ENCODE peak calls at places on chromosomes 7 and 10, in ten cellular contexts. N is NCI-H2029; C is iris pigment epithelial cell; I is left ventricle myocardium inferior; H is NT2/D1; R is ascending aorta; W is stimulated activated CD4-positive, alpha-beta T cell treated with anti-CD3 and anti-CD28 coated beads, Interleukin-12 subunit alpha, Interleukin-12 subunit beta, amount 100 ng/mL, for 4 hours; L is nucleus accumbens; S is Right ventricle myocardium superior; P is astrocyte of the spinal cord. E is an unnamed sample.

GRCh38 chr7:92674379-92674778 is 84.2 kb upstream of the FAM133B start:
- DNase-seq in C (no peak), W (no peak), I (no peak), S (no peak), H (no peak), R (no peak), N (peak), P (no peak), L (no peak), E (no peak)

GRCh38 chr7:27097686-27098492 is 2.1 kb upstream of the HOXA1 start:
- DNase-seq in H (no peak), C (no peak), W (no peak), R (no peak), N (no peak), P (peak), S (no peak), I (no peak), L (no peak), E (peak)

GRCh38 chr7:139695616-139696015 is 82.2 kb downstream of the HIPK2 start:
- DNase-seq in L (no peak), N (no peak), R (no peak), C (peak), W (no peak), S (no peak), P (no peak), I (no peak), H (no peak), E (no peak)

GRCh38 chr10:26781797-26782196 is 79.0 kb downstream of the ABI1 start:
- DNase-seq in L (no peak), N (no peak), R (no peak), H (no peak), C (peak), S (no peak), W (no peak), P (peak), I (no peak), E (no peak)

GRCh38 chr7:45146531-45147379 is 10.8 kb upstream of the RAMP3 start:
- DNase-seq in N (no peak), H (no peak), C (no peak), S (no peak), P (no peak), R (no peak), I (no peak), W (no peak), L (no peak), E (no peak)

GRCh38 chr7:12674861-12675260 is 12.6 kb upstream of the ARL4A start:
- DNase-seq in P (peak), S (no peak), R (no peak), C (peak), I (no peak), H (peak), W (no peak), L (no peak), N (peak), E (peak)

GRCh38 chr10:102152545-102152890 is 329 bp downstream of the NOLC1 start:
- DNase-seq in P (no peak), W (peak), R (no peak), N (no peak), I (no peak), L (no peak), C (peak), H (no peak), S (no peak), E (peak)

GRCh38 chr10:34553753-34554152 is 261.3 kb downstream of the PARD3 start:
- DNase-seq in L (no peak), P (no peak), I (no peak), R (no peak), N (no peak), S (no peak), C (no peak), H (no peak), W (no peak), E (no peak)

GRCh38 chr7:28106316-28106957 is 74.2 kb downstream of the JAZF1 start:
- DNase-seq in L (no peak), W (no peak), P (peak), I (peak), S (no peak), C (peak), N (peak), H (no peak), R (no peak), E (no peak)

GRCh38 chr7:45917658-45918057 is 3.4 kb downstream of the IGFBP3 start:
- DNase-seq in C (peak), P (peak), W (peak), L (peak), N (peak), I (peak), R (peak), H (peak), S (peak), E (peak)

GRCh38 chr10:42979181-42979580 is 97.7 kb upstream of the RET start:
- DNase-seq in P (no peak), R (peak), I (no peak), W (no peak), L (no peak), S (peak), N (no peak), C (no peak), H (no peak), E (no peak)

GRCh38 chr7:105565190-105565589 is 16.1 kb downstream of the EFCAB10 start:
- DNase-seq in I (no peak), W (no peak), P (no peak), H (no peak), R (no peak), S (no peak), L (peak), C (no peak), N (no peak), E (no peak)

GRCh38 chr7:128889121-128889520 is 21.4 kb downstream of the KCP start:
- DNase-seq in L (no peak), I (no peak), R (no peak), H (no peak), S (peak), P (no peak), C (no peak), N (no peak), W (no peak), E (no peak)

GRCh38 chr10:128697437-128697836 is 571.2 kb upstream of the MKI67 start:
- DNase-seq in N (no peak), P (no peak), R (no peak), H (no peak), C (no peak), L (no peak), S (no peak), I (no peak), W (no peak), E (no peak)

GRCh38 chr10:86439544-86439943 is 72.9 kb upstream of the GRID1 start:
- DNase-seq in I (peak), R (peak), C (peak), N (no peak), W (no peak), H (no peak), L (peak), P (peak), S (peak), E (peak)

GRCh38 chr7:50632561-50633413 is 67.6 kb upstream of the DDC start:
- DNase-seq in C (peak), W (peak), L (no peak), P (peak), H (peak), R (no peak), S (no peak), N (no peak), I (no peak), E (peak)

GRCh38 chr10:131641231-131641630 is 259.6 kb upstream of the PPP2R2D start:
- DNase-seq in R (no peak), I (no peak), P (no peak), L (no peak), H (no peak), C (no peak), W (no peak), N (peak), S (no peak), E (no peak)

GRCh38 chr10:101235766-101236165 is 6.5 kb upstream of the LBX1 start:
- DNase-seq in L (no peak), N (no peak), H (no peak), S (no peak), C (no peak), I (no peak), R (no peak), W (no peak), P (no peak), E (no peak)

GRCh38 chr10:8543361-8544056 is 489.0 kb downstream of the GATA3 start:
- DNase-seq in L (no peak), C (no peak), P (no peak), W (no peak), H (no peak), R (no peak), N (no peak), I (no peak), S (no peak), E (no peak)

GRCh38 chr10:6176691-6177231 is 26.0 kb upstream of the PFKFB3 start:
- DNase-seq in C (peak), R (no peak), L (no peak), H (no peak), I (no peak), P (peak), N (no peak), W (no peak), S (no peak), E (peak)

GRCh38 chr7:78260826-78261225 is 462.3 kb downstream of the PHTF2 start:
- DNase-seq in W (no peak), P (no peak), R (no peak), H (no peak), L (no peak), I (no peak), S (no peak), N (no peak), C (no peak), E (no peak)

GRCh38 chr7:126213876-126214275 is 1038.9 kb downstream of the GRM8 start:
- DNase-seq in H (no peak), S (no peak), W (no peak), P (peak), R (no peak), C (no peak), N (no peak), L (no peak), I (no peak), E (no peak)

GRCh38 chr7:132275384-132275783 is 300.9 kb downstream of the PLXNA4 start:
- DNase-seq in P (no peak), N (peak), C (no peak), S (no peak), L (no peak), I (no peak), H (no peak), R (no peak), W (no peak), E (no peak)

GRCh38 chr7:76044375-76044774 is 3.4 kb downstream of the STYXL1 start:
- DNase-seq in H (no peak), R (no peak), I (no peak), C (no peak), W (no peak), L (no peak), S (no peak), N (no peak), P (no peak), E (no peak)

GRCh38 chr10:131820626-131821025 is 80.2 kb upstream of the PPP2R2D start:
- DNase-seq in H (no peak), C (no peak), N (no peak), P (no peak), L (no peak), R (no peak), I (no peak), W (no peak), S (no peak), E (no peak)

E was measured in dermis blood vessel endothelial cell.